ENCODE peak calls at places on chromosomes 5 and 9, in five cellular contexts. Q is K562, F is upper lobe of left lung, A is SJSA1, G is uterus. J is an unnamed sample. For H3K36me3, the result is how much of the 10 kb centered on the place peaks cover.

GRCh38 chr5:60677831-60678664 is 21.9 kb downstream of the DEPDC1B start:
- DNase-seq in Q (peak), F (no peak), A (no peak), G (no peak), J (no peak)

GRCh38 chr5:139138109-139138508 is 60.1 kb downstream of the SIL1 start:
- DNase-seq in Q (no peak), F (no peak), A (no peak), G (no peak), J (no peak)

GRCh38 chr9:1909322-1909721 is 105.8 kb upstream of the SMARCA2 start:
- DNase-seq in Q (no peak), F (no peak), A (no peak), G (no peak), J (no peak)

GRCh38 chr9:68951879-68952659 is 61.8 kb downstream of the PRKACG start:
- DNase-seq in Q (no peak), F (no peak), A (no peak), G (no peak), J (no peak)

GRCh38 chr9:129281506-129282145 is 103.6 kb upstream of the IER5L start:
- DNase-seq in Q (no peak), F (peak), A (no peak), G (no peak), J (peak)

GRCh38 chr9:77015291-77016048 is 4.0 kb upstream of the FOXB2 start:
- DNase-seq in Q (no peak), F (no peak), A (no peak), G (no peak), J (peak)

GRCh38 chr5:56569576-56569975 is 245.8 kb upstream of the MAP3K1 start:
- DNase-seq in Q (no peak), F (no peak), A (no peak), G (no peak), J (no peak)

GRCh38 chr9:128917151-128917849 is 3.5 kb upstream of the PHYHD1 start:
- DNase-seq in Q (no peak), F (peak), A (no peak), G (peak), J (peak)

GRCh38 chr9:132002827-132003704 is 76.6 kb downstream of the MED27 start:
- DNase-seq in Q (no peak), F (no peak), A (no peak), G (no peak), J (no peak)

GRCh38 chr9:76629205-76629990 is 134.8 kb upstream of the PCA3 start:
- DNase-seq in Q (no peak), F (no peak), A (no peak), G (no peak), J (no peak)

GRCh38 chr5:24633705-24634325 is 11.0 kb downstream of the CDH10 start:
- DNase-seq in Q (peak), F (no peak), A (no peak), G (no peak), J (no peak)

GRCh38 chr9:19976226-19976625 is 187.4 kb upstream of the SLC24A2 start:
- DNase-seq in Q (no peak), F (no peak), A (no peak), G (no peak), J (no peak)

GRCh38 chr9:20872340-20872977 is 159.0 kb downstream of the HACD4 start:
- DNase-seq in Q (no peak), F (no peak), A (no peak), G (no peak), J (no peak)

GRCh38 chr9:101387871-101388506 is 3.2 kb upstream of the BAAT start:
- DNase-seq in Q (peak), F (no peak), A (no peak), G (no peak), J (no peak)

DNA sequence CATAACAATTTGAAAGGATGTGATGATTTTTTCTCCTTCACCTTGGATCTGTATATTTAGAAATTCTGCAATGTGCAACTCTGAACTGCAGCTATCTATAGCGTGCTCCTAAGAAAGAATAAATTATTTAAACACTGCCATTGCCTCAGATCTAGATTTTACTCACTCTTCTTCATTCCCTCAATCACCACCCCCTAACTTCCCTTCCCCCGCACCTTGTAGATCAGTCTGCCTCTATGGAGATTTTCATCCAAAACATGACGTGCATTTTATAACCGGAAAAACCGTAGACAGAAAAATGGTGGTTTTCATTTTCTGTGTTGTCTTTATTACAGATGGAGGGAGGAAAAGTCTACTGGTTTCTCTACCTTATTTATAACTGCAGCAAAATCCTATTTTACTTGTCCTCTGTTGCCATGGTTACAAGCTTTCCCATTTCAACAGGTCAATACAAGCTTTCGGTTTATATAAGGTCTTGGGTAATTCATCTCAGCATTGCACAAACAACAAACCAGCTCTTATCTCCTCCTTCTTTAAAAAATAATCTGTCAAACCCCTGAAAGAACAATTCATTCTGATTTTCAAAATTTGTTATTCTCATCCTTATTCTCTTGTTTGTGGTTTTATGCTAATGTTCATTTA is 480.0 kb downstream of the TAF11L14 start:
- DNase-seq in Q (no peak), F (no peak), A (no peak), G (no peak), J (no peak)
- H3K27ac ChIP-seq in Q (no peak), F (no peak), A (no peak), G (no peak), J (no peak)

GRCh38 chr5:151465476-151465875 is 18.1 kb downstream of the SLC36A1 start:
- DNase-seq in Q (peak), F (no peak), A (no peak), G (no peak), J (no peak)
- H3K36me3 ChIP-seq in Q (under half), F (half or more), A (under half), G (under half), J (under half)

DNA sequence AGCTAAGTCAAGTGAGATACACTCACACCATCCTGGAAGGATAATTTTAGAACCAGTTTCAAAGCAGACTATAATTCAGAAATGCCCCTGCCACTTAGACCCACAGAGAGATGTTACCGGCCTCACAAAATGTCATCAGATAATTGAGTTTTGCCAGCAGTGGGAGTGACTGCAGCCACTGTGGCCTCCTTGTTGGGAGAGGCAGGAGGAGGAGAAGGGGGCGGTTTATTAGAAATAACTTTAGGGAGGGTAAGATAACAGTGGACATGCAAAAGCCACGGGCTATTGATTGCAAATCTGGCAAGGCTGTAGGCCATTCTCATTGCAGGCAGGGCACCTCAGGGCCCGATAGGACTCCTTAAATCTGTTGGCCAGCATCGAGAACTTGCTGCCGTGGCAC is 13.4 kb downstream of the GRXCR2 start:
- DNase-seq in Q (peak), F (no peak), A (no peak), G (no peak), J (no peak)
- H3K27ac ChIP-seq in Q (peak), F (no peak), A (no peak), G (no peak), J (peak)

DNA sequence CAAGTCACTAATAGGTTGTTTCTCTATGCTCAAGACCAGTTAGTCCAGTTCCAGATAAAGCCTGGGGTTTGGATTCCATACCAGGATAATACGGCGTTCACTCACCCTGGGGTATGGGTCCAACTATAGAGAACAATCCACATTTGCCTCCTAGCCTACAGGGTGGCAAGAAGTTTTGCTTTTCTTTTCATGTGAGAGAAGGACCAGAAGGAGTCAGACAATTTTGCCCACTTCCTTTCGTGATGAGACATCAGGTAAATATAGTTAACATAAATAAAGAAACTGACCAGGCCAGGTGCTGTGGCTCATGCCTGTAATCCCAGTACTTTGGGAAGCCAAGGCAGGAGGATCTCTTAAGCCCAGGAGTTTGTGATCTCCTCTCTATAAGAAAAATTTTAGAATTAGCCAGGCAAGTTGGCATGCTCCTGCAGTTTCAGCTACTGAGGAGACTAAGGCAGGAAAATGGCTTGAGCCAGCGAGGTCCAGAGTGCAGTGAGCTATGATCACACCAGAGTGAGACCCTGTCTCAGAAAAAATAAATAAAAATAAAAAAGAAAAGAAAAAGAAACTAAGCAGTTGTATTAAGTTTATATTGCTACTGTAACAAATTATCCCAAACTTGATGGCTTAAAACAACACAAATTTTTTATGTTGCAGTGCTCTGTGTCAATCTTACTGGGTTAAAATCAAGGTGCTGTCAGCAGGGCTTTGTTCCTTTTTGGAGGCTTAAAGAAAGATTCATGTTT is 7.5 kb upstream of the REEP5 start:
- DNase-seq in Q (no peak), F (no peak), A (no peak), G (no peak), J (no peak)
- H3K36me3 ChIP-seq in Q (under half), F (under half), A (under half), G (under half), J (under half)

DNA sequence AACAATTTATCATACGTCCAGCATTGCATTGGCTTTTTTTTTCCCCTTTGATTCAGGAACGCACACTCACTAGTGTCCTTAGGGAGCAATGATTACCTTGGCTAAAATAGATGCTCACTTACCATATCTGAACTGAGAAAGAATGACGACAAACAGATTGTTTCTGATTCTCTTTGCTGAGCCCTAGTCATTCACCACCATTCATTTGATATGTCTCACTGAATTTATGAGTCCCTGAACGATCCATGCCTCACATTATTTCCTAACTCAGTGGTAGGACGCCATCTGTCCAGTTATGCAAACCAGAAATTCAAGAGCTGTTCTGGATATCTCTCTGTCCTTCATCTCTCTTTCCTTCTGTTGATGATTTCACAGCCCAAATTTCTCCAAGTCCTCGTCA is 39.3 kb upstream of the DAB2 start:
- DNase-seq in Q (no peak), F (no peak), A (no peak), G (no peak), J (no peak)
- H3K27ac ChIP-seq in Q (no peak), F (no peak), A (no peak), G (no peak), J (no peak)

DNA sequence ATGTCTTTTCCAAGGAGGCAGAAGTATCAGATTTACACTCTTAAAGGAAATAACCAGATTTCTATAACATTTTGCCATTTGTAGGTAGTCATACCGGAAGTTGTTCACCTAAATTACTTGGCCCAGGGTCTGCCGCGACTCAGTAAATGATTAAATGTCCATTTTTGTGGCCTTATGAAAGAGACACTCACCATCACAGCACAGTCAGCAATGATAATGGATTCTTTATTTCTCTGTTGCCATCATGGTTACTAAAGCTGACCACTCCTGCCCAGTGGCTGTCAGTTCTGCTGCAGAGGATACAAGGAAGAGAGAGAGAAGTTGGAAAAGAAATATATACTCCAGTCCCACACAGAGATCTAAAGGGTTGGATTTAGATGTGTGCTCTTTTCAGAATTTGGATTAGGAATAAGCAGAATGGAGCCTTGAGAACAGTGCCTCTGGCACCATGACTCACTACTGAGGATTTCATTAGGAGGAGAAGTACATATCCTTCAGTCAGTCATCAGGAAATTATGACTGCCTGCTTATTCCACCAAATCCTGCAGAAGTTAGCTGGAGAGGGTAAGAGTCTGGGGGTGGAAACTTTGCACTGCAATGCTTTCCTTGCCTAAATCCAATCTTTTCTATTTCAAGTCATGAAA is 72.7 kb upstream of the EFNA5 start:
- DNase-seq in Q (no peak), F (no peak), A (no peak), G (no peak), J (no peak)
- H3K36me3 ChIP-seq in Q (under half), F (under half), A (under half), G (under half), J (under half)

GRCh38 chr9:112348257-112348992 is 15.0 kb upstream of the PTBP3 start:
- DNase-seq in Q (no peak), F (peak), A (no peak), G (peak), J (peak)
- H3K27ac ChIP-seq in Q (no peak), F (no peak), A (no peak), G (peak), J (peak)